ENCODE peak calls at places on chromosomes 12 and 14, in nine cellular contexts. R, S, H, K, L, F, B, Z and X are unnamed samples. For H3K36me3, the result is how much of the 10 kb centered on the place peaks cover.

GRCh38 chr12:112464605-112465004 is 45.9 kb downstream of the PTPN11 start:
- DNase-seq in B (no peak), K (no peak), Z (no peak), L (no peak), F (no peak), R (no peak), H (no peak), S (no peak), X (no peak)

GRCh38 chr12:95848575-95849388 is 10.0 kb upstream of the SNRPF start:
- DNase-seq in H (peak), K (no peak), B (no peak), L (no peak), F (peak), R (no peak), S (no peak), Z (no peak), X (peak)

GRCh38 chr12:23098110-23099049 is 473.4 kb downstream of the ETNK1 start:
- DNase-seq in R (no peak), L (no peak), H (no peak), S (no peak), B (no peak), K (no peak), Z (no peak), F (no peak), X (no peak)

GRCh38 chr14:63745858-63746425 is 18.1 kb upstream of the SGPP1 start:
- DNase-seq in B (no peak), L (no peak), S (no peak), K (no peak), Z (no peak), R (no peak), H (no peak), F (no peak), X (no peak)

GRCh38 chr14:88545256-88545655 is 9.6 kb downstream of the PTPN21 start:
- DNase-seq in F (no peak), R (no peak), Z (no peak), B (no peak), L (no peak), S (no peak), H (no peak), K (no peak), X (no peak)

GRCh38 chr12:124030510-124030909 is 57.5 kb downstream of the ZNF664 start:
- DNase-seq in B (no peak), F (peak), R (no peak), L (no peak), S (no peak), K (no peak), H (no peak), Z (no peak), X (no peak)

GRCh38 chr12:23525450-23526072 is 423.9 kb downstream of the SOX5 start:
- DNase-seq in R (no peak), Z (no peak), F (no peak), B (no peak), S (no peak), K (no peak), L (no peak), H (no peak), X (no peak)

GRCh38 chr12:107330901-107331431 is 237.6 kb upstream of the CRY1 start:
- DNase-seq in K (no peak), H (peak), Z (no peak), R (peak), F (peak), S (no peak), L (no peak), B (no peak), X (no peak)

GRCh38 chr12:3262466-3262865 is 185.3 kb downstream of the TSPAN9 start:
- DNase-seq in K (no peak), S (no peak), L (no peak), F (no peak), R (no peak), H (no peak), Z (no peak), B (no peak), X (no peak)

GRCh38 chr14:37179896-37180502 is 7.6 kb upstream of the SLC25A21 start:
- DNase-seq in H (no peak), Z (no peak), L (no peak), F (no peak), B (no peak), R (no peak), S (no peak), K (no peak), X (no peak)

GRCh38 chr14:35576856-35577255 is 42.9 kb downstream of the INSM2 start:
- DNase-seq in S (no peak), K (no peak), Z (no peak), F (no peak), H (no peak), R (no peak), B (no peak), L (no peak), X (no peak)

GRCh38 chr14:100611811-100612480 is 24.7 kb upstream of the BEGAIN start:
- DNase-seq in B (no peak), R (no peak), F (peak), K (no peak), L (no peak), H (no peak), S (no peak), Z (no peak), X (no peak)

GRCh38 chr12:1630827-1631591 is 2.0 kb downstream of the WNT5B start:
- DNase-seq in F (peak), Z (no peak), B (no peak), L (no peak), K (no peak), S (no peak), H (no peak), R (no peak), X (no peak)

GRCh38 chr14:91996951-91997371 is 42.9 kb downstream of the TRIP11 start:
- DNase-seq in S (peak), F (no peak), B (no peak), K (no peak), H (no peak), Z (no peak), R (peak), L (no peak), X (no peak)

GRCh38 chr14:20707622-20708021 is 19.1 kb downstream of the ANG start:
- DNase-seq in K (no peak), S (no peak), R (no peak), L (no peak), B (no peak), H (no peak), Z (no peak), F (no peak), X (no peak)

GRCh38 chr12:79288946-79289345 is 401.8 kb downstream of the PAWR start:
- DNase-seq in F (no peak), B (no peak), S (no peak), Z (no peak), L (no peak), R (no peak), H (no peak), K (no peak), X (no peak)

GRCh38 chr12:127108360-127109215 is 1158.4 kb upstream of the TMEM132C start:
- DNase-seq in H (peak), F (peak), B (peak), Z (no peak), R (peak), S (peak), K (no peak), L (no peak), X (peak)

GRCh38 chr12:122155705-122156104 is 18.3 kb downstream of the IL31 start:
- DNase-seq in S (no peak), L (no peak), Z (no peak), K (no peak), R (no peak), H (no peak), B (no peak), F (peak), X (no peak)

GRCh38 chr12:68279227-68280054 is 26.0 kb upstream of the IL22 start:
- DNase-seq in R (no peak), F (no peak), K (no peak), Z (no peak), B (no peak), S (no peak), L (no peak), H (no peak), X (no peak)

GRCh38 chr12:95547522-95548055 is 3.7 kb downstream of the USP44 start:
- DNase-seq in F (peak), B (no peak), R (no peak), L (no peak), K (no peak), Z (no peak), S (no peak), H (no peak), X (no peak)

GRCh38 chr12:4587108-4587507 is 25.1 kb downstream of the DYRK4 start:
- DNase-seq in Z (no peak), B (no peak), H (no peak), L (no peak), K (no peak), F (peak), S (no peak), R (no peak), X (no peak)

GRCh38 chr12:41034686-41035085 is 153.4 kb upstream of the PDZRN4 start:
- DNase-seq in F (no peak), B (no peak), Z (no peak), R (no peak), S (no peak), L (no peak), H (no peak), K (no peak), X (no peak)

GRCh38 chr14:99190696-99191662 is 81.0 kb downstream of the BCL11B start:
- DNase-seq in S (no peak), K (no peak), H (no peak), B (no peak), L (no peak), F (no peak), R (peak), Z (peak), X (no peak)

GRCh38 chr14:60217713-60218112 is 31.3 kb upstream of the PPM1A start:
- DNase-seq in H (no peak), F (no peak), S (no peak), L (no peak), Z (no peak), B (no peak), K (no peak), R (no peak), X (no peak)

GRCh38 chr14:99982449-99983250 is 82.6 kb upstream of the EVL start:
- DNase-seq in H (peak), K (no peak), S (peak), L (peak), R (peak), Z (peak), F (peak), B (peak), X (no peak)

GRCh38 chr12:111025301-111025700 is 104.9 kb upstream of the MYL2 start:
- DNase-seq in F (no peak), Z (no peak), H (no peak), B (no peak), K (no peak), S (no peak), R (no peak), L (no peak), X (no peak)

GRCh38 chr12:112233242-112233641 is 107.9 kb downstream of the TRAFD1 start:
- DNase-seq in R (no peak), L (no peak), S (no peak), B (no peak), K (no peak), H (no peak), F (no peak), Z (no peak), X (no peak)

GRCh38 chr12:59452259-59452658 is 143.6 kb upstream of the SLC16A7 start:
- DNase-seq in Z (no peak), R (no peak), B (no peak), F (no peak), S (no peak), H (no peak), L (no peak), K (no peak), X (no peak)

DNA sequence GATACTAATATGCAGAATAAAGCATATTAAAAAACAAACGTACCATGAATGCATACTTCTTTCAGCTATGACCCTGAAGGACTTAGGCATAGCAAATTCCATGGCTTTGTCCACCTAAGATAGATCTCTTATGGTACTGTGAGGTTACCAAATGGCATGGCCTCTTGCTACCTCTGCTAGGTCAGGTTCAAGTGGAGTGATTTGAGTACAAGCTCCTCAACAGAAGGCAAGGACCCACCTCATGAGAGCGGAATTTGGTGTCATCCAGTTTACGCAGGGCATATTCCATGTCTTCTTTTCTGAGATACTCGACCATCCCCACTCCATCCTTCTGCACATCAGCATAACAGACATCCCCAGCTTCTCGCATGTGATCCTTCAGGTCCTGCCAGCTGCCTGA is 5.8 kb downstream of the SRSF9 start:
- DNase-seq in B (no peak), Z (no peak), K (no peak), F (no peak), R (no peak), S (no peak), L (no peak), H (no peak), X (no peak)
- H3K36me3 ChIP-seq in B (under half), Z (half or more), K (half or more), F (half or more), R (under half), S (half or more), L (half or more), H (half or more), X (under half)

GRCh38 chr12:93370947-93371346 is 6.8 kb upstream of the NUDT4 start:
- DNase-seq in Z (no peak), R (no peak), S (no peak), B (no peak), F (peak), H (no peak), L (no peak), K (no peak), X (no peak)

GRCh38 chr12:93376436-93377251 is 1.1 kb upstream of the NUDT4 start:
- DNase-seq in H (no peak), K (no peak), S (no peak), B (peak), F (peak), L (no peak), R (no peak), Z (no peak), X (peak)

GRCh38 chr12:93377252-93377542 is 528 bp upstream of the NUDT4 start:
- DNase-seq in B (no peak), Z (no peak), F (no peak), S (no peak), H (no peak), K (no peak), L (no peak), R (no peak), X (no peak)

GRCh38 chr12:93375906-93376305 is 1.8 kb upstream of the NUDT4 start:
- DNase-seq in B (no peak), K (no peak), R (no peak), H (no peak), Z (no peak), S (no peak), F (no peak), L (no peak), X (no peak)

DNA sequence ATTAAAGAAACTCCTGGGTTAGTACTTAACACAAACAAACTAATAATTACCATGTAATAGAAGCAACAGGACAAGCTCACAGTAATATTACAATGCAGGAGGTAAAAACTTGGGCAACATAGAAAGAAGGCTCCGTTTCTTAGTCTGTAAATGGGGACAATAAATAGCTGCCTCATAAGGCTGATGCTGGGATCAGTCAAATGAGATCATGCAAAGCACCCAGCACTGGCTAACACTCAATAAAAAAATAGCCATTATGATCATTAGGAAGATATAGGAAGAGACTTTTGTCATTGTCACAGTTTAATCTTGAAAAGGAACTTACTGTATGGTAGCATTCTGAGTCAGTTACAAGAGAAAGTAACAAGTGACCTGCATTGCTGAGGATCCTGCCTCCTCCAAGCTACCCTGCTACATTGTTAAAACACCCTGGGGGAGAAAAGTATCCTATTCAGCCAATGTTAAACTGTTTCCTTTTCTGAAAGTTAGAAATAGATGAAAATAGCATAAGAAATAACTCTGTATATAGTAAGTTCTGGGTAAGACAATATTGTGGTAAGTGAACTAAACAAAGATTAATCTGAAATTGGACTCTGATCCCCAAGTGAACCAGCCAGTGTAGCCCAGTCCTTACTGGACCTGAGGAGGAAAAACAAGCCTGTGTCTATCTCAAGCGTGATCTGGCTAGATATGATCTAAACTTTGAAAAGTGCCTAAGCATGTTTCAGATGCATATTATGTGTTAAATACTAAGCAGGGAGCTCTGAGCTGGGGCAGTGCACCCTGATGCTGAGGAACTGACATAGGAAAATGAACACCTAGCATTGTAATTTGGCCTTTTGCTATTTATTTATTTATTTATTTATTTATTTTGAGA is 3.6 kb upstream of the NUDT4 start:
- DNase-seq in L (no peak), S (no peak), K (no peak), B (no peak), H (no peak), R (no peak), Z (no peak), F (no peak), X (no peak)
- H3K27ac ChIP-seq in L (peak), S (no peak), K (peak), B (no peak), H (no peak), R (no peak), Z (no peak), F (no peak), X (no peak)

DNA sequence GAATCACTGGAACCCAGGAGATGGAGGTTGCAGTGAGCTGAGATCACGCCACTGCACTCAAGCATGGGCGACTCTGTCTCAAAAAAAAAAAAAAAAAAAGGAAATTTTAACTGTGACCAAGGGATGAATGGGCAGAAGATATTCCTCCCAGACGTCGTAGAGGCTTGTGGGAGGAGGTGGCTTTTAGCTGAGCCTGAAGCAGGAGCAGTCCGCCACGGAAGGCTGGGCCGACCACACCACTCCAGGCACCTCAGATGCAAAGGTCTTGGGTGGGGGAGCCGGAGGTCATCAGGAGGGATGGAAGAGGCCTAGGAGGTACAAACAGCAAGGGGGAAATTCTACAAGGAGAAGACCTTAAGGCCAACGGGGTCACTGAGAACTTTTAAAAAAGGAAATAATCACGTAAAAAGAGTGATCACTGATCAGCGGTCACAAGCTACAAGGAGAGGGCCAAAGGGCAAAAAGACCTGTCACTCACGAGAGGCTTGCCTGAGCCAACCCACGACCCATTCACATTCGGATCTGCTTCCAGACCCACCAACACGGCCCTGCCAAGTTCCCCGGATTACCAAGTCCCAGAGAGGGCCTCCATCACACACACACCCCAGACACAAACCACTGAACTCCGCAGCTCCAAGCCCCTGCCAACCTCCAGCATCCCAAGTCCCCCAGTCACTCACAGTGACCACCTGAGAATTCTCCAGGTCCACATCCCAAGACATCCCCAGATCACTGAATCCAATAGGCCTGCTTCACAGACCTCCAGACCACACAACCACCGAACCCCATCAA is 3.5 kb downstream of the ZNF605 start:
- DNase-seq in S (no peak), K (no peak), F (peak), Z (no peak), H (no peak), L (no peak), R (no peak), B (no peak), X (no peak)
- H3K36me3 ChIP-seq in S (under half), K (under half), F (under half), Z (under half), H (under half), L (under half), R (under half), B (under half), X (under half)

GRCh38 chr12:27187697-27188096 is 56.4 kb upstream of the STK38L start:
- DNase-seq in S (no peak), Z (no peak), H (no peak), L (no peak), K (no peak), B (no peak), R (no peak), F (no peak), X (no peak)
- H3K27ac ChIP-seq in S (no peak), Z (no peak), H (no peak), L (no peak), K (no peak), B (no peak), R (no peak), F (no peak), X (no peak)

GRCh38 chr12:47789712-47790489 is 16.9 kb downstream of the SLC48A1 start:
- DNase-seq in K (peak), H (no peak), S (no peak), R (no peak), Z (no peak), F (no peak), B (no peak), L (no peak), X (no peak)

GRCh38 chr12:47786662-47786974 is 13.6 kb downstream of the SLC48A1 start:
- DNase-seq in F (no peak), Z (no peak), H (no peak), K (no peak), S (no peak), L (no peak), B (no peak), R (no peak), X (no peak)

GRCh38 chr12:47789141-47789540 is 16.1 kb downstream of the SLC48A1 start:
- DNase-seq in S (no peak), Z (no peak), B (no peak), R (no peak), H (no peak), L (no peak), F (no peak), K (peak), X (no peak)

GRCh38 chr12:47785887-47786661 is 13.0 kb downstream of the SLC48A1 start:
- DNase-seq in H (no peak), Z (no peak), L (no peak), S (no peak), B (no peak), F (no peak), R (no peak), K (peak), X (peak)

DNA sequence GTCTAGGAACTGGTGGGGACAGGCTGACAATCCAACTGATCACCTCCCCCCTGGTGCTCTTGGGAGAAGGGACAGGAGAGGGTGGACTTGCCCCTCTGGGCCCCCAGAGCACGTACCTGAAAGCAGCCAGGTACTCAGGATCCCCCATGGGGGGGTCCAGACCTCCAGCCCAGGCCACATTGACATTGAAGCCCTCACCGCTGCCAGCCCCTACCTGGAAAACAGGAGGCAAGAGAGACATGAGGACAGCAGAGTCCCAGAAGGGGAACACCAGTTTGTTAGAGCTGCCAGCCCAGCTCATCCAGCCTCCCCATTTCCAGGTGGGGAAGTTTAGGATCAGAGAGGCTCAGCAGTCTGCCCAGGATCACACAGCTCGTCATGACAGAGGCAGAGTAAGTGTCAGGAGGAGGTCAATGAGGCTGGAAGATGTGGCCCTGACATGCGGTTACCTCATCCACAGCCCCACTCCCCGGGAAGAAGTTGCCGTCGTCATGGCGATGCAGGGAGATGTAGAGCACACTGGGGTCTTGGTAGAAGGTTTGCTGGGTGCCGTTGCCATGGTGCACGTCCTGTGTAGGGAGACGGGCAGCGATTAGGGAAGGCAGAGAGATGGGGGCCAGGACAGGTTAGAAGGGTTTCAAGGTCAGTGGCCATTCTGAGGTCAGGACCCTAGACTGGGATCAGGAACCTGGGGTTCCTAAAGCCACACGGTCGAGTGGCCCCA is 14.7 kb downstream of the SLC48A1 start:
- DNase-seq in R (no peak), K (peak), Z (no peak), H (no peak), F (no peak), L (no peak), S (no peak), B (no peak), X (no peak)
- H3K36me3 ChIP-seq in R (half or more), K (half or more), Z (half or more), H (under half), F (half or more), L (half or more), S (under half), B (under half), X (under half)